ENCODE peak calls at places on chromosomes 11 and 22, in eight cellular contexts. D, L, W, R, C, G, H and Y are unnamed samples.
A peak's percentile ranks its signal among the peaks of the same experiment; 100 is the strongest.

GRCh38 chr22:49015993-49016908 is 811.4 kb downstream of the BRD1 start:
- DNase-seq in C (peak; percentile 39), D (peak; percentile 12), G (no peak), W (no peak), L (no peak), R (no peak), H (peak; percentile 34), Y (peak; percentile 15)

GRCh38 chr11:31987118-31988005 is 103.5 kb upstream of the RCN1 start:
- DNase-seq in C (peak; percentile 82), D (no peak), G (peak; percentile 53), W (peak; percentile 83), R (no peak), L (no peak), H (peak; percentile 44), Y (peak; percentile 84)

GRCh38 chr11:102256251-102256650 is 61.0 kb upstream of the BIRC3 start:
- DNase-seq in G (no peak), D (no peak), C (no peak), R (no peak), L (no peak), H (no peak), W (no peak), Y (no peak)

GRCh38 chr11:103978588-103979580 is 57.6 kb upstream of the DDI1 start:
- DNase-seq in W (no peak), R (no peak), G (no peak), C (no peak), L (no peak), H (no peak), D (no peak), Y (no peak)

GRCh38 chr11:86183694-86184093 is 60.9 kb upstream of the EED start:
- DNase-seq in R (no peak), G (no peak), D (no peak), C (no peak), W (no peak), L (no peak), H (no peak), Y (no peak)

GRCh38 chr22:49305966-49306631 is 521.6 kb downstream of the BRD1 start:
- DNase-seq in C (peak; percentile 23), H (no peak), D (no peak), G (no peak), W (no peak), L (no peak), R (no peak), Y (peak; percentile 16)

GRCh38 chr11:11119917-11120316 is 233.1 kb downstream of the CSNK2A3 start:
- DNase-seq in D (no peak), C (no peak), R (no peak), W (no peak), G (no peak), H (no peak), L (no peak), Y (peak; percentile 26)

GRCh38 chr11:8039530-8040260 is 41.3 kb upstream of the TUB start:
- DNase-seq in C (no peak), H (no peak), L (no peak), W (no peak), R (no peak), G (no peak), D (no peak), Y (no peak)

GRCh38 chr11:68518191-68518590 is 57.6 kb downstream of the PPP6R3 start:
- DNase-seq in C (no peak), R (no peak), W (no peak), H (no peak), G (no peak), L (no peak), D (no peak), Y (no peak)

GRCh38 chr11:14537134-14537599 is 17.0 kb upstream of the PSMA1 start:
- DNase-seq in H (peak; percentile 68), D (no peak), W (peak; percentile 50), R (peak; percentile 45), C (peak; percentile 62), G (peak; percentile 38), L (no peak), Y (peak; percentile 76)

DNA sequence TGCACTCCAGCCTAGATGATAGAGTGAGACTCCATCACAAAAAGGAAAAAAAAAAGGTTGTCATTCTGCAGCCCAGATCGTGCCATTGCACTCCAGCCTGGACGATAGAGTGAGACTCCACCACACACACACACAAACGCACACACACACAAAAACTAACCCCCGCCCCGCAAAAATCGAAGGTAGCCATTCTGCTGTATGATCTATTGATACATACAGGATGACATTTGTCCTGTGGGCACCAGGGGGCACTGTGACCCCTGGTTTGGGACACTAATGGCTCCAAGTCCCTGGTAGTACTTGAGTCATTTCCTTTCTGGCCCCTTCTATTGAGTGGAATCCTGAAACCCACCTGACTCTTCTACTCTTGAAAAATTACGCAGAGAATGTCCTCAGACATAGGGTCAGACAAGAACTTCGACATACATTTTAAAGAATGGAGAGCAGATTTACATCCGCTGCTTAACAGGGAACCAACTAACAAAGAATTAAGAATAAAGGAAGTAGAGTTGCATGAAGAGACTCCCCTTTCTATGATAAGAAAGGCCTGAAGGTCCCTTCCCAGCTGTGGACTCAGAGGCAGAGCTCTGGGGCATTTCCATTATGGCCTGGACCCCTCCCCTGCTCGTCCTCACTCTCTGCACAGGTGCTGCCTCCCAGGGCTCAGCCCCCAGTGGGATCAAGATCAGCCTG is 35.0 kb upstream of the PRAME start:
- DNase-seq in W (peak; percentile 75), L (no peak), C (peak; percentile 82), D (peak; percentile 18), H (peak; percentile 73), G (no peak), R (peak; percentile 33), Y (peak; percentile 73)
- H3K27me3 ChIP-seq in W (peaks cover 98% of the 10 kb centered on the region), L (no peaks in the 10 kb centered on the region), C (peaks cover 12% of the 10 kb centered on the region), D (no peaks in the 10 kb centered on the region), H (no peaks in the 10 kb centered on the region), G (no peaks in the 10 kb centered on the region), R (no peaks in the 10 kb centered on the region), Y (peaks cover 12% of the 10 kb centered on the region)

GRCh38 chr11:5339771-5340322 is 3.5 kb downstream of the OR51B5 start:
- DNase-seq in W (no peak), L (no peak), C (no peak), G (no peak), R (no peak), H (no peak), D (no peak), Y (no peak)
- H3K4me3 ChIP-seq in W (no peak overlapping the region), L (no peak overlapping the region), C (no peak overlapping the region), G (no peak overlapping the region), R (no peak overlapping the region), H (no peak overlapping the region), D (no peak overlapping the region), Y (no peak overlapping the region)

GRCh38 chr11:123072279-123072678 is 10.3 kb upstream of the HSPA8 start:
- DNase-seq in G (no peak), D (no peak), C (no peak), L (no peak), H (no peak), W (no peak), R (peak; percentile 45), Y (no peak)

GRCh38 chr11:123072762-123073161 is 10.8 kb upstream of the HSPA8 start:
- DNase-seq in W (no peak), G (no peak), R (no peak), H (no peak), D (no peak), L (no peak), C (no peak), Y (no peak)

GRCh38 chr11:123073343-123074057 is 11.6 kb upstream of the HSPA8 start:
- DNase-seq in W (no peak), G (no peak), C (no peak), H (no peak), R (no peak), D (no peak), L (no peak), Y (no peak)

GRCh38 chr11:123080023-123080422 is 18.1 kb upstream of the HSPA8 start:
- DNase-seq in C (no peak), W (no peak), L (no peak), R (no peak), G (no peak), D (no peak), H (no peak), Y (no peak)

DNA sequence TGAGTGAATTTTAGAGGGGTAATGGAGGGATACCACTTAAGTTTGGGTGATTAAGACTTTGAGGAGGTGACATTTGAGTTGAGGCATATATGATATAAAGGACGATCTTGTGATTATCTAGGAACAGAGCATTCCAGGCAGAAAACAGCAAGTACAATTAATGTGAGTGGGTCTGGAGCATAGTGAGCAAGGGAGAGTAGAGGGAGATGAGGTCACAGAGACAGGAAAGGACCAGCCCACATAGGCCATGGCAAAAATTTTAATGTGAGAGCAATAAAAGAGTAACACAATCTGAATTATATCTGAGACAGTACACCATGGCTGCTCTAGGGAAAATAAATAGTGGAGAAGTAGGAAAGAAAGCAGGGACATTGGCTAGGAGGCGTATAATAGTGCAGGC is 14.5 kb upstream of the HSPA8 start:
- DNase-seq in L (no peak), W (no peak), D (no peak), H (no peak), G (no peak), C (no peak), R (no peak), Y (no peak)
- H3K36me3 ChIP-seq in L (no peaks in the 10 kb centered on the region), W (no peaks in the 10 kb centered on the region), D (no peaks in the 10 kb centered on the region), H (peaks cover 28% of the 10 kb centered on the region), G (no peaks in the 10 kb centered on the region), C (peaks cover 81% of the 10 kb centered on the region), R (no peaks in the 10 kb centered on the region), Y (peaks cover 3% of the 10 kb centered on the region)

GRCh38 chr22:42891008-42891407 is 33.9 kb upstream of the ARFGAP3 start:
- DNase-seq in W (no peak), H (no peak), L (no peak), G (no peak), C (no peak), R (no peak), D (no peak), Y (no peak)
- H3K27me3 ChIP-seq in W (no peaks in the 10 kb centered on the region), H (no peaks in the 10 kb centered on the region), L (no peaks in the 10 kb centered on the region), G (no peaks in the 10 kb centered on the region), C (no peaks in the 10 kb centered on the region), R (no peaks in the 10 kb centered on the region), D (no peaks in the 10 kb centered on the region), Y (no peaks in the 10 kb centered on the region)